ENCODE peak calls at places on chromosome 21, in seven cellular contexts. O is fibroblast of the aortic adventitia, V is HCT116, E is HFF-Myc, X is cardiac muscle cell, L is activated B cell treated with CpG ODN at 0.5 μM for 24 hours, S is mucosa of descending colon. P is an unnamed sample.

GRCh38 chr21:26909972-26910371 is 56.9 kb downstream of the ADAMTS5 start:
- DNase-seq in O (no peak), V (no peak), E (no peak), X (peak), L (no peak), S (no peak), P (no peak)

GRCh38 chr21:17495680-17496079 is 17.2 kb upstream of the CXADR start:
- DNase-seq in O (peak), V (no peak), E (no peak), X (peak), L (no peak), S (no peak), P (no peak)

GRCh38 chr21:32096411-32096810 is 182.4 kb downstream of the MIS18A start:
- DNase-seq in O (peak), V (peak), E (no peak), X (peak), L (no peak), S (no peak), P (peak)

GRCh38 chr21:17050156-17050555 is 462.7 kb upstream of the CXADR start:
- DNase-seq in O (no peak), V (no peak), E (no peak), X (no peak), L (no peak), S (no peak), P (no peak)

GRCh38 chr21:27681841-27682240 is 715.0 kb upstream of the ADAMTS5 start:
- DNase-seq in O (peak), V (no peak), E (no peak), X (peak), L (no peak), S (no peak), P (no peak)

GRCh38 chr21:21439761-21440160 is 441.6 kb downstream of the NCAM2 start:
- DNase-seq in O (no peak), V (no peak), E (no peak), X (peak), L (no peak), S (no peak), P (no peak)

GRCh38 chr21:43194303-43195130 is 25.7 kb downstream of the CRYAA start:
- DNase-seq in O (no peak), V (no peak), E (no peak), X (no peak), L (no peak), S (peak), P (no peak)

GRCh38 chr21:42974832-42975820 is 764 bp downstream of the PKNOX1 start:
- DNase-seq in O (peak), V (no peak), E (no peak), X (peak), L (peak), S (peak), P (peak)

GRCh38 chr21:29170935-29171334 is 40.5 kb downstream of the MAP3K7CL start:
- DNase-seq in O (no peak), V (no peak), E (no peak), X (no peak), L (no peak), S (no peak), P (no peak)

GRCh38 chr21:44089001-44089911 is 17.9 kb upstream of the PWP2 start:
- DNase-seq in O (no peak), V (no peak), E (no peak), X (no peak), L (no peak), S (peak), P (no peak)

GRCh38 chr21:43187715-43188114 is 18.9 kb downstream of the CRYAA start:
- DNase-seq in O (no peak), V (no peak), E (no peak), X (no peak), L (no peak), S (peak), P (no peak)

GRCh38 chr21:28018741-28019669 is 973.7 kb downstream of the LTN1 start:
- DNase-seq in O (no peak), V (no peak), E (no peak), X (peak), L (no peak), S (no peak), P (no peak)

DNA sequence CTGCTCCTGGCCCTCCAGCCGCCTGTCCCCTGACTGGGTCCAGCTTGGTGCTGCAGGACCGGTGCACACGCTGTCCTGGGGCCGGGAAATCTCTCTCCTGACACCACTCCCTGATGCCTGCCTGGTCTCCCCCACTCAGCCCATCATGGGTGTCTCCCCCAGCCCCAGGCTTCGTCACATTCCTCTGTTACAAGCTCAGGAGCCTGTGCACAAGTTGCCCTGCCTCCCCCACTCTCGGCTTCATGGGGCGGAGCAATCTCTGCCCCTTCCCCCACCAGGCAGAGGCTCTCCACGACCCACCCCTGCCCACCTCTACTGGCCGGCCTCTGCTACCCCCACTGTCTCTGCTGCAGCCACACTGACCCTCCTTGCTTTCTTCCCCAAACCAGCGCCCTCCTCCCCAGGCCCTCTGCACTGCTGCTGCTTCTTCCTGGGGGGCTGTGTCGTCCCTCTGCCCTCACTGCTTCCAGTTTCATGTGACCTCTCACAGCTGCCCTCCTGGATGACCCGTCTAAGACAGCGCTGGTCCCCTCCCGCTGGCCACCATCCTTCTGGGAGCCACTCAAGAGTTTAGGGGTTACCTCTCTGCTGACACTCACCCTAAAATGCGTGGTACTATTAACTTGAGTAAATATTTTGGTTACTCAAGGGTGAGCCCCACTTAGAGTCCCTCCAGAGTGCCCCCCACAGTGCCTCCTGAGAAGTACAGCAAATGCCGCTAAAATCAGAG is 5.7 kb upstream of the RIPK4 start:
- DNase-seq in O (no peak), V (no peak), E (no peak), X (no peak), L (no peak), S (no peak), P (no peak)
- TF ChIP-seq CTCF in O (no peak), V (no peak), E (no peak), X (no peak), L (no peak), S (no peak), P (no peak)

GRCh38 chr21:37547615-37547975 is 181.0 kb downstream of the DYRK1A start:
- DNase-seq in O (no peak), V (no peak), E (no peak), X (no peak), L (no peak), S (no peak), P (no peak)

GRCh38 chr21:37546949-37547614 is 180.5 kb downstream of the DYRK1A start:
- DNase-seq in O (peak), V (no peak), E (no peak), X (peak), L (no peak), S (no peak), P (no peak)

GRCh38 chr21:37548521-37548981 is 182.0 kb downstream of the DYRK1A start:
- DNase-seq in O (no peak), V (no peak), E (no peak), X (no peak), L (no peak), S (no peak), P (no peak)

GRCh38 chr21:37542512-37542911 is 175.9 kb downstream of the DYRK1A start:
- DNase-seq in O (no peak), V (no peak), E (no peak), X (no peak), L (no peak), S (no peak), P (no peak)

DNA sequence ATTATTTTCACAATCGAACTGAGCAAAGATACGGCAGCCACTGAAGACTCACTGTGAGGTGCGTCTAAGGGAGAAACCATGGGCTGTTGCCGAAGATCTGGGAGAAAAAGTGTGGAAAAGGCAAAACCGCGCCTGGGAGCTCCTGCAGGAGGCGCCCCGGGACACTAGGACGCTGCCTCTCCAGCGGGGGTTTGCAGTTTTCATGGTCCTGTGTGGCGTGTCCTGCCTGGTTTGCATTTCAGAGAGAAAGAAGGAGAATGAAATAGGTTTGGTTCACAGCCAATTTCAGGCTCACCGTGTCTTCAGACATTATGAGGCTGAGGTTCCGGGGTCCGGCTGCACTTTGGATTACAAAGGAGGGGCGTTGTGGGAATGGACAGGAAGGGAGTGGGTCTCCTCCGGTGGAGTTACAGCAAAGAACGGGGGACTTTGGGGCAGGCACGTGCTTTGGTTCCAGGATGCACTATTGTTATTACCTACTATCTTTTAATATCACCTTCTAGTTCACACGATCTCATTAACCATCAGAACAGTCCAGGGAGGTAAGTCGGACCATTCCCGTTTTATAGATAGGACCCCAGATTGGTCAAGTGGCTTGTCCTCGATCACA is 179.8 kb downstream of the DYRK1A start:
- DNase-seq in O (no peak), V (no peak), E (no peak), X (no peak), L (no peak), S (no peak), P (no peak)
- TF ChIP-seq CTCF in O (no peak), V (no peak), E (no peak), X (no peak), L (no peak), S (no peak), P (no peak)

DNA sequence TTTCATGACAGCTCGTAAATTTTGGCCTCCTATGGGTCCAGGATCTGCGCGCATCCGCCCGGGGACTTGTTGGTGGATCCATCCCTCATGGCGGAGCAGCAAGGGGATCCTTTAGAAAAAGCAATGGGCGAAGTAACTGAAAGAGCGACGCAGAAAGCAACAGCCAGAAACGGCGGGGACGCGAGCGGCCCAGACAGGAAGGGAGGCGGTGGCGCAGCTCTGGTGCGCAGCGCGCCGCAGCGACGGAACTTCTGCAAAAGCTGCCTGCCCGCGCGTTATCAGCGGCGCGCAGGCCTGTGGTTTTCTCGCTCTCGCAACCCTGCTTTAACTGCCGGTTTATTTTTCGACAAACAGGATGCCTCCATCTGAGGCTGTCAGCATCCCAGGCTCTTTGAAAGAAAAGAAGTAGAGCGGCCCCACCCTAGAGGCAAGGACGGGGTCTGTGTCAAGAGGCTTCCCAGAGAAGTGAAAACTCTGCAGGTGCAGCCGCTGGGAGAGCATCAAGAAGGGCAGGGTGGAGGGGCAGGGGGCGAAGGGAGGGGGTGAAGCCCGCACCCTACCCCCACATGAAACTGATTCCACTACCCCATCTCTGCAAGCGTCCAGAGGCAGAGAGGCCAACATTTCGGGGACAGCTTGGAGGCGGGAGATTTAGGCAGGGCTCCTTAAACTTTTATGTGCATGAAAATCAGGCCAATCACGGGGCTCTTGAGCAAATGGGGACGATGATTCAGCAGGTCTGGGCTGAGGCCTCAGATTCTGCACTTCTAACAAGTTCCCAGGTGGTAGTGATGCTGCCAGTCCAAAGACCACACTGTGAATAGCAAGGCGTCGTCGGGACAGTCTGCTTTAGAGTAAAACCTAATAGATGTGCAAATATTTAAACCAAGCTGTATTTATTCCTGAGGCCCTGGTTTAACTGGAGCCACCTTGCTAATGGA is 22.2 kb downstream of the RUNX1 start:
- DNase-seq in O (peak), V (no peak), E (no peak), X (peak), L (peak), S (peak), P (no peak)
- TF ChIP-seq CTCF in O (no peak), V (no peak), E (no peak), X (no peak), L (no peak), S (no peak), P (no peak)

GRCh38 chr21:15894596-15894995 is 164.8 kb downstream of the USP25 start:
- DNase-seq in O (peak), V (no peak), E (no peak), X (peak), L (no peak), S (no peak), P (no peak)
- TF ChIP-seq CTCF in O (peak), V (no peak), E (peak), X (peak), L (no peak), S (no peak), P (peak)

DNA sequence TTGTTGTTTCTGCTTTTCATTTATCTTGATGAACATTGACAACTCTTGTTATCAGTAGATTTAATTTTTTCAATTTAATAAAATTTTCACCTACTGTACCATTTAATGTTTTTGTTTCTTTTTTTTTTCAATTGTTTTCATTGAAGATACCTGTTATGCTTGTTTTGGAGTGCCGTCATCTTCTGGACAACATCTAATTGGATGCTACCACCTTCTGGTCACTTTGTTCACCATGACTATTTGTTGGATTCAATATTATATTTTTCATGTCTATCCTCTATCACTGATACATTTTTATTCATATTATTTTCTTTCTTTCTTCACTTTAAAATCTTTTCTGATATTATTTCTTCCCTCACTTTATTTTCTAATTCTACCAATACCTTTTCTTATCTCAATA is 14.0 kb downstream of the KRTAP21-2 start:
- DNase-seq in O (no peak), V (no peak), E (no peak), X (no peak), L (no peak), S (no peak), P (no peak)
- TF ChIP-seq CTCF in O (no peak), V (no peak), E (no peak), X (no peak), L (no peak), S (no peak), P (no peak)

GRCh38 chr21:39885119-39885848 is 18.0 kb downstream of the PCP4 start:
- DNase-seq in O (no peak), V (no peak), E (no peak), X (no peak), L (no peak), S (no peak), P (no peak)

GRCh38 chr21:39882186-39882882 is 15.1 kb downstream of the PCP4 start:
- DNase-seq in O (no peak), V (no peak), E (no peak), X (no peak), L (no peak), S (no peak), P (no peak)

GRCh38 chr21:39881661-39882060 is 14.4 kb downstream of the PCP4 start:
- DNase-seq in O (no peak), V (no peak), E (no peak), X (no peak), L (no peak), S (no peak), P (no peak)
- TF ChIP-seq CTCF in O (no peak), V (no peak), E (no peak), X (no peak), L (no peak), S (no peak), P (no peak)

DNA sequence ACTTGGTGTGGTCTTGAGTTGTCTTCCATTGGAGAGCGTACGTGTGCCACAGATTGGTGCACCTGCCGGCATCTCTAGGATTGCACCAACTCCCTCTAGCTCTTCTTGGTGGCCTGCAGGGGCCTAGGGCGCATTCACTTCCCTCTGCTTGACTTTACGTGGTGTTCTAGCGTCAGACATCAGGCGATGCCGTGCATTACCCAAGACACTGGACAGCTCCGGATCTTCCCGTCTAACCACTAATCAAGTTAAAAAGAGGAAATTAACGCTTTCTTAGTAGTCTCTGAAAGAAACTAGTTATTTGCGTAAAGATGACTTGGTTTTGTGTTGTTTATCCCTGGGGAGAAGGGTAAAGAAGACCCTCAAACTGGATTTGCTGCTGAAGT is 510 bp upstream of the IL10RB start:
- DNase-seq in O (no peak), V (no peak), E (no peak), X (no peak), L (peak), S (peak), P (no peak)
- TF ChIP-seq CTCF in O (no peak), V (no peak), E (no peak), X (no peak), L (no peak), S (no peak), P (no peak)

DNA sequence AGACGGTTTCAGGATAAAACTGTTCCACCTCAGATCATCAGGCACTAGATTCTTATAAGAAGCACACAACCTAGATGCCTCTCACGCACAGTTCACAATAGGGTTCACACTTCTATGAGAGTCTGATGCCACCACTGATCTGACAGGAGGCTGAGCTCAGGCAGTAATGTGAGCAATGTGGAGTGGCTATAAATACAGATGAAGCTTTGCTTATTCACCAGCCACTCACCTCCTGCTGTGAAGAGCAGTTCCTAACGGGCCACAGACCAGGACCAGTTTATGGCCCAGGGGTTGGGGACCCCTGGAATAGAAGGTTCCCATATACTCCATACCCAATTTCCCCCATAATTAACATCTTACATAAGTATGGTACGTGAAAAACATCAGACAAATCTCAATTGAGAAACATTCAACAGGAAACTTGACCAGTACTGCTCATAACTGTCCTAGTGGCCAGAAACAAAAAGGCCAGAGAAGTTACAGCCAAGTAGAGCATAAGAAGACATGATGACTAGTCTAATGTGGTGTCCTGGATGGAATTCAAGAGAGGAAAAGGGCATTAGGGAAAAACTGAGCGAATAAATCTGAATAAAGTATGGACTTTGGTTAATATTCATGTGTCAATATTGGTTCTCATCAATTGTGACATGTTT is 24.7 kb upstream of the IGSF5 start:
- DNase-seq in O (no peak), V (no peak), E (no peak), X (no peak), L (no peak), S (no peak), P (no peak)
- TF ChIP-seq CTCF in O (no peak), V (peak), E (no peak), X (no peak), L (no peak), S (no peak), P (no peak)

DNA sequence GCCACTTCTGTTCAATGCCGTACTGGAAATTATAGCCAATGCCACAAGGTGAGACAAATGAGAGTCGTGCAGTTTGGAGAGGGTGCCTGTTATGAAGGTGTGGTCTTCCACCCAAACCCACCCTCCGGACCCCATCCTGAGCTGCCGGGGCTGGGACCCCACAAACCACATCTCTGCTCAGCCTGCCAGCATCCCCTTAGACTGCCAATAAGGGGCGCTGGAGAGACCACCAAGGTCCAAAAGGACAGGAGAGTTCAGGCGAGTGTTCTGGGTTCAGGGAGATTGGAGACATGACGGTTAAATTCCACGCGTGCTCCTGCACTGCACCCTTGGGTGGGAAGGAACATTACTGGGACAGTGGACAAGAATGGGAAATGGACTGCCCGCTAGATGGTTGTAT is 48.7 kb upstream of the COL18A1 start:
- DNase-seq in O (no peak), V (no peak), E (no peak), X (no peak), L (no peak), S (peak), P (no peak)
- TF ChIP-seq CTCF in O (no peak), V (peak), E (peak), X (no peak), L (no peak), S (no peak), P (no peak)